ENCODE peak calls at places on chromosomes 16 and 17, in nine cellular contexts. F is HT1080, A is GM23248, Q is ELR, V is AG09309, E is lower lobe of right lung, T is kidney glomerular epithelial cell, Z is T-helper 1 cell, L is epithelial cell of esophagus. N is an unnamed sample.

GRCh38 chr16:81445143-81445922 is 725 bp downstream of the CMIP start:
- DNase-seq in F (peak), A (peak), Q (peak), V (no peak), E (peak), T (no peak), Z (peak), L (peak), N (peak)

GRCh38 chr16:48082516-48082915 is 73.3 kb downstream of the ABCC12 start:
- DNase-seq in F (peak), A (peak), Q (no peak), V (peak), E (no peak), T (no peak), Z (no peak), L (no peak), N (no peak)

GRCh38 chr17:17876959-17877547 is 40.3 kb upstream of the SREBF1 start:
- DNase-seq in F (no peak), A (peak), Q (no peak), V (no peak), E (peak), T (no peak), Z (no peak), L (no peak), N (peak)

GRCh38 chr17:27793168-27793905 is 7.0 kb downstream of the NOS2 start:
- DNase-seq in F (no peak), A (peak), Q (no peak), V (no peak), E (peak), T (no peak), Z (no peak), L (no peak), N (no peak)

GRCh38 chr16:14088155-14088753 is 17.1 kb downstream of the MRTFB start:
- DNase-seq in F (no peak), A (peak), Q (no peak), V (no peak), E (no peak), T (no peak), Z (no peak), L (peak), N (no peak)

GRCh38 chr17:56536766-56537165 is 56.7 kb upstream of the NOG start:
- DNase-seq in F (no peak), A (no peak), Q (no peak), V (no peak), E (no peak), T (no peak), Z (no peak), L (no peak), N (no peak)

GRCh38 chr17:64685705-64686104 is 23.6 kb upstream of the SMURF2 start:
- DNase-seq in F (no peak), A (no peak), Q (no peak), V (no peak), E (no peak), T (no peak), Z (no peak), L (no peak), N (no peak)

GRCh38 chr16:56281256-56281805 is 90.0 kb downstream of the GNAO1 start:
- DNase-seq in F (peak), A (peak), Q (peak), V (no peak), E (no peak), T (no peak), Z (no peak), L (peak), N (no peak)

GRCh38 chr17:51636291-51636690 is 375.9 kb downstream of the UTP18 start:
- DNase-seq in F (no peak), A (no peak), Q (no peak), V (no peak), E (no peak), T (no peak), Z (no peak), L (no peak), N (no peak)

GRCh38 chr16:48165961-48166578 is 10.3 kb upstream of the ABCC12 start:
- DNase-seq in F (no peak), A (no peak), Q (peak), V (no peak), E (no peak), T (no peak), Z (no peak), L (peak), N (no peak)

GRCh38 chr17:59375858-59376257 is 44.4 kb downstream of the YPEL2 start:
- DNase-seq in F (no peak), A (peak), Q (no peak), V (no peak), E (no peak), T (no peak), Z (no peak), L (no peak), N (no peak)

GRCh38 chr16:3651461-3652372 is 2.8 kb upstream of the DNASE1 start:
- DNase-seq in F (no peak), A (no peak), Q (no peak), V (no peak), E (peak), T (no peak), Z (no peak), L (no peak), N (peak)

GRCh38 chr16:56611281-56611833 is 3.0 kb downstream of the MT2A start:
- DNase-seq in F (no peak), A (peak), Q (peak), V (no peak), E (no peak), T (peak), Z (no peak), L (no peak), N (no peak)

GRCh38 chr17:51128089-51128488 is 7.4 kb upstream of the SPAG9 start:
- DNase-seq in F (no peak), A (peak), Q (peak), V (no peak), E (no peak), T (no peak), Z (no peak), L (no peak), N (no peak)

GRCh38 chr17:82775033-82775823 is 23.4 kb downstream of the TBCD start:
- DNase-seq in F (no peak), A (peak), Q (peak), V (no peak), E (peak), T (no peak), Z (peak), L (peak), N (peak)

GRCh38 chr17:17641621-17642409 is 39.4 kb upstream of the RAI1 start:
- DNase-seq in F (peak), A (peak), Q (peak), V (peak), E (peak), T (peak), Z (peak), L (peak), N (peak)

GRCh38 chr16:84952335-84953050 is 58.8 kb downstream of the ZDHHC7 start:
- DNase-seq in F (peak), A (peak), Q (peak), V (peak), E (peak), T (peak), Z (peak), L (peak), N (peak)

GRCh38 chr17:488993-489757 is 136.6 kb upstream of the RPH3AL start:
- DNase-seq in F (peak), A (peak), Q (peak), V (no peak), E (peak), T (no peak), Z (peak), L (peak), N (no peak)

GRCh38 chr16:69906838-69907301 is 44.3 kb upstream of the CLEC18A start:
- DNase-seq in F (no peak), A (peak), Q (peak), V (peak), E (no peak), T (peak), Z (no peak), L (no peak), N (no peak)

GRCh38 chr17:50631195-50631907 is 3.3 kb upstream of the ABCC3 start:
- DNase-seq in F (no peak), A (peak), Q (no peak), V (no peak), E (no peak), T (no peak), Z (no peak), L (no peak), N (no peak)

GRCh38 chr16:85327731-85328664 is 215.7 kb upstream of the CIBAR2 start:
- DNase-seq in F (peak), A (no peak), Q (no peak), V (no peak), E (no peak), T (no peak), Z (no peak), L (no peak), N (no peak)

GRCh38 chr17:39782481-39782880 is 44.7 kb downstream of the GRB7 start:
- DNase-seq in F (no peak), A (no peak), Q (no peak), V (no peak), E (no peak), T (no peak), Z (no peak), L (peak), N (no peak)

N was measured in sigmoid colon.